ENCODE peak calls at places on chromosomes 1 and 21, in nine cellular contexts. V is upper lobe of right lung, J is activated B cell treated with CpG ODN at 0.5 μM for 24 hours, E is caudate nucleus, L is NCI-H510A, D is transverse colon, G is T47D, K is progenitor cell of endocrine pancreas, I is M059J. Y is an unnamed sample.
A peak's percentile ranks its signal among the peaks of the same experiment; 100 is the strongest.

GRCh38 chr1:47216278-47217059 is 15.6 kb downstream of the TAL1 start:
- DNase-seq in V (no peak), J (no peak), E (no peak), L (no peak), D (no peak), G (no peak), K (no peak), I (no peak), Y (no peak)

GRCh38 chr1:57132993-57133614 is 167.3 kb upstream of the C8B start:
- DNase-seq in V (no peak), J (no peak), E (no peak), L (no peak), D (no peak), G (no peak), K (no peak), I (no peak), Y (no peak)

GRCh38 chr21:39111928-39112327 is 71.3 kb downstream of the PSMG1 start:
- DNase-seq in V (no peak), J (no peak), E (no peak), L (no peak), D (no peak), G (no peak), K (no peak), I (no peak), Y (no peak)

GRCh38 chr1:208233546-208233945 is 10.6 kb downstream of the PLXNA2 start:
- DNase-seq in V (peak; percentile 84), J (no peak), E (no peak), L (peak; percentile 93), D (peak; percentile 60), G (no peak), K (no peak), I (no peak), Y (peak; percentile 99)

GRCh38 chr1:227795732-227796131 is 19.7 kb upstream of the PRSS38 start:
- DNase-seq in V (no peak), J (no peak), E (no peak), L (no peak), D (no peak), G (no peak), K (no peak), I (no peak), Y (no peak)

GRCh38 chr1:17696417-17697301 is 58.5 kb upstream of the ACTL8 start:
- DNase-seq in V (no peak), J (no peak), E (no peak), L (no peak), D (no peak), G (peak; percentile 72), K (no peak), I (peak; percentile 67), Y (peak; percentile 27)

GRCh38 chr1:101004666-101005065 is 20.9 kb downstream of the DPH5 start:
- DNase-seq in V (no peak), J (no peak), E (no peak), L (no peak), D (no peak), G (no peak), K (no peak), I (no peak), Y (no peak)

GRCh38 chr1:178774263-178774662 is 49.2 kb downstream of the RALGPS2 start:
- DNase-seq in V (no peak), J (no peak), E (no peak), L (no peak), D (no peak), G (peak; percentile 55), K (no peak), I (peak; percentile 52), Y (peak; percentile 64)

GRCh38 chr1:11787251-11787803 is 18.4 kb downstream of the MTHFR start:
- DNase-seq in V (peak; percentile 88), J (no peak), E (no peak), L (no peak), D (peak; percentile 66), G (peak; percentile 64), K (no peak), I (peak; percentile 37), Y (peak; percentile 34)

GRCh38 chr1:236067854-236068454 is 3.1 kb upstream of the NID1 start:
- DNase-seq in V (no peak), J (no peak), E (no peak), L (no peak), D (no peak), G (no peak), K (no peak), I (no peak), Y (no peak)

GRCh38 chr1:111193712-111194480 is 6.5 kb downstream of the DENND2D start:
- DNase-seq in V (no peak), J (no peak), E (no peak), L (no peak), D (peak; percentile 46), G (no peak), K (no peak), I (no peak), Y (no peak)

GRCh38 chr1:27887215-27888035 is 15.1 kb downstream of the THEMIS2 start:
- DNase-seq in V (peak; percentile 54), J (no peak), E (no peak), L (no peak), D (peak; percentile 59), G (no peak), K (no peak), I (no peak), Y (no peak)